ENCODE peak calls at places on chromosome 1, in six cellular contexts. R is fibroblast of lung; T is GM12864; K is CD8-positive, alpha-beta T cell; Z is choroid plexus epithelial cell; D is heart right ventricle. E is an unnamed sample.

GRCh38 chr1:78839704-78840277 is 166.7 kb downstream of the ADGRL4 start:
- DNase-seq in R (peak; percentile 19), T (peak; percentile 10), K (no peak), Z (peak; percentile 74), D (peak; percentile 25), E (peak; percentile 63)

GRCh38 chr1:41957568-41957967 is 38.8 kb upstream of the HIVEP3 start:
- DNase-seq in R (peak; percentile 94), T (no peak), K (no peak), Z (no peak), D (no peak), E (peak; percentile 80)

GRCh38 chr1:162357681-162358266 is 18.9 kb downstream of the SPATA46 start:
- DNase-seq in R (no peak), T (no peak), K (no peak), Z (peak; percentile 73), D (no peak), E (peak; percentile 62)

GRCh38 chr1:14583788-14584187 is 14.7 kb upstream of the KAZN start:
- DNase-seq in R (no peak), T (no peak), K (no peak), Z (no peak), D (no peak), E (no peak)

GRCh38 chr1:86137458-86137857 is 19.1 kb downstream of the COL24A1 start:
- DNase-seq in R (peak; percentile 98), T (no peak), K (no peak), Z (peak; percentile 63), D (no peak), E (peak; percentile 81)

GRCh38 chr1:117541003-117541402 is 64.8 kb upstream of the TENT5C start:
- DNase-seq in R (no peak), T (no peak), K (no peak), Z (no peak), D (no peak), E (no peak)

GRCh38 chr1:43569175-43569574 is 38.5 kb downstream of the PTPRF start:
- DNase-seq in R (no peak), T (no peak), K (no peak), Z (no peak), D (no peak), E (no peak)

GRCh38 chr1:100614570-100614969 is 76.6 kb downstream of the GPR88 start:
- DNase-seq in R (no peak), T (no peak), K (no peak), Z (no peak), D (no peak), E (no peak)

GRCh38 chr1:214076004-214076320 is 88.2 kb downstream of the PROX1 start:
- DNase-seq in R (no peak), T (no peak), K (no peak), Z (no peak), D (no peak), E (no peak)

GRCh38 chr1:94304553-94304952 is 67.2 kb upstream of the ARHGAP29 start:
- DNase-seq in R (peak; percentile 34), T (no peak), K (no peak), Z (no peak), D (no peak), E (peak; percentile 59)

GRCh38 chr1:39563669-39564068 is 12.9 kb downstream of the PABPC4 start:
- DNase-seq in R (no peak), T (no peak), K (no peak), Z (no peak), D (no peak), E (no peak)

GRCh38 chr1:164723296-164723731 is 164.3 kb downstream of the PBX1 start:
- DNase-seq in R (peak; percentile 28), T (no peak), K (no peak), Z (no peak), D (no peak), E (no peak)

GRCh38 chr1:31227891-31228290 is 11.8 kb downstream of the NKAIN1 start:
- DNase-seq in R (peak; percentile 20), T (no peak), K (no peak), Z (no peak), D (no peak), E (no peak)

GRCh38 chr1:147466543-147466942 is 74.8 kb upstream of the BCL9 start:
- DNase-seq in R (no peak), T (no peak), K (no peak), Z (no peak), D (no peak), E (no peak)

GRCh38 chr1:147472489-147472888 is 68.8 kb upstream of the BCL9 start:
- DNase-seq in R (no peak), T (no peak), K (no peak), Z (no peak), D (no peak), E (no peak)

GRCh38 chr1:147472953-147473734 is 68.2 kb upstream of the BCL9 start:
- DNase-seq in R (no peak), T (no peak), K (no peak), Z (peak; percentile 23), D (no peak), E (peak; percentile 10)

GRCh38 chr1:147473735-147474049 is 67.6 kb upstream of the BCL9 start:
- DNase-seq in R (no peak), T (no peak), K (no peak), Z (no peak), D (no peak), E (no peak)

GRCh38 chr1:147470079-147470478 is 71.2 kb upstream of the BCL9 start:
- DNase-seq in R (no peak), T (no peak), K (no peak), Z (no peak), D (no peak), E (no peak)
- H3K4me3 ChIP-seq in R (no peak overlapping the region), T (no peak overlapping the region), K (no peak overlapping the region), Z (no peak overlapping the region), D (no peak overlapping the region), E (no peak overlapping the region)

DNA sequence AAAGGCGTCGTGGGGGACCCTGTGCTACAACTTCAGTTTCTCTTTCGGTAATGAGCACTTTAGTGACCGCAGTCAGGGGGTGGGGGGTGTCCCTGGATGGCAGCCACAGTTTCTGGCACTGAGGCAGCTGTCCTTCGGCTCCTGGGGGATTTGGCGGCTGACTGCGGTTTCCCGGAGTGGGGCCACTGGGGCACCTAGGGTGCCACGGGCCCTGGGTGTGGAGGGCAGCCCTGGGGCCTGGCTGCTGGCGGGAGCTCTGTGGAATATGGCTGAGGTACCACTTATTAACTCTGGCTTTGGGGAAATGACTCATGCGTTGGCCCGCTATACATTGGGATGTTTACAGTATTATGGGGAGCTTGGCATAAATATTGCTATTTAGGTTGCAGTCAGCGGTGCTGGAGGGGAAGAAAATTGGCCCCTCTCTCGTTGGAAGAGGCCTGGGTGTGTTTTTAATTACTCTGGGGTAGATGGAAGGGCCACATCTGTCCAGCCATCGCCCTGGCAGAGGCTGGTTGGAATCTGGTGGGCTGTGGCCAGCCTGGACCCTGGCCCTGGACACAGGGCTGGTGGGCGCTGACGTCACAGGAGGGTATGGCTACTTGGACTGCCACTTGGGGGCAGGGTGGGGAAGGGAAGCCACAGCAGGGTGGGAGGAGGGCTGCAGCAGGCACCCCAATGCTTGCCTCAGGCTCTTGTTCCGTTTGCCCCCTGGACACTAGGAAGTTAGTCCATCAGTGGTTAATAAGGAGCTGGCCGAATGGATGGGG is 2.0 kb downstream of the EPHB2 start:
- DNase-seq in R (peak; percentile 52), T (no peak), K (no peak), Z (no peak), D (no peak), E (peak; percentile 57)
- TF ChIP-seq CTCF in R (peak; percentile 17), T (no peak), K (no peak), Z (no peak), D (no peak), E (no peak)

GRCh38 chr1:27235827-27236226 is 1.4 kb downstream of the WDTC1 start:
- DNase-seq in R (peak; percentile 12), T (no peak), K (no peak), Z (peak; percentile 28), D (no peak), E (peak; percentile 25)
- H3K4me3 ChIP-seq in R (peak overlapping the region; percentile 73), T (peak overlapping the region; percentile 69), K (peak overlapping the region; percentile 52), Z (peak overlapping the region; percentile 71), D (peak overlapping the region; percentile 92), E (peak overlapping the region; percentile 63)

GRCh38 chr1:56409112-56409691 is 170.2 kb downstream of the PLPP3 start:
- DNase-seq in R (no peak), T (no peak), K (no peak), Z (no peak), D (no peak), E (no peak)
- TF ChIP-seq CTCF in R (peak; percentile 12), T (peak; percentile 60), K (no peak), Z (peak; percentile 47), D (peak; percentile 47), E (peak; percentile 11)